ENCODE peak calls at places on chromosome 11, in ten cellular contexts. One of them, this sample, is unnamed.

GRCh38 chr11:115290479-115291390 is 213.5 kb downstream of the CADM1 start:
- DNase-seq in neural crest cell: no peak
- DNase-seq in A549: no peak
- DNase-seq in fibroblast of the aortic adventitia: no peak
- DNase-seq in endodermal cell: no peak
- DNase-seq in dorsolateral prefrontal cortex: no peak
- DNase-seq in esophagus squamous epithelium: no peak
- DNase-seq in adrenal gland: no peak
- DNase-seq in Calu3: no peak
- DNase-seq in AG04450: no peak
- DNase-seq in this sample: no peak

GRCh38 chr11:77199346-77199745 is 71.3 kb downstream of the MYO7A start:
- DNase-seq in neural crest cell: no peak
- DNase-seq in A549: no peak
- DNase-seq in fibroblast of the aortic adventitia: no peak
- DNase-seq in endodermal cell: no peak
- DNase-seq in dorsolateral prefrontal cortex: peak; percentile 18
- DNase-seq in esophagus squamous epithelium: no peak
- DNase-seq in adrenal gland: peak; percentile 87
- DNase-seq in Calu3: no peak
- DNase-seq in AG04450: no peak
- DNase-seq in this sample: no peak

GRCh38 chr11:122634507-122634906 is 21.0 kb upstream of the UBASH3B start:
- DNase-seq in neural crest cell: no peak
- DNase-seq in A549: no peak
- DNase-seq in fibroblast of the aortic adventitia: no peak
- DNase-seq in endodermal cell: peak; percentile 85
- DNase-seq in dorsolateral prefrontal cortex: no peak
- DNase-seq in esophagus squamous epithelium: no peak
- DNase-seq in adrenal gland: no peak
- DNase-seq in Calu3: peak; percentile 58
- DNase-seq in AG04450: no peak
- DNase-seq in this sample: peak; percentile 64

GRCh38 chr11:1531961-1532586 is 40.0 kb downstream of the DUSP8 start:
- DNase-seq in neural crest cell: no peak
- DNase-seq in A549: no peak
- DNase-seq in fibroblast of the aortic adventitia: peak; percentile 72
- DNase-seq in endodermal cell: no peak
- DNase-seq in dorsolateral prefrontal cortex: peak; percentile 83
- DNase-seq in esophagus squamous epithelium: no peak
- DNase-seq in adrenal gland: peak; percentile 86
- DNase-seq in Calu3: no peak
- DNase-seq in AG04450: no peak
- DNase-seq in this sample: peak; percentile 19

GRCh38 chr11:47177229-47177845 is 658 bp upstream of the ARFGAP2 start:
- DNase-seq in neural crest cell: no peak
- DNase-seq in A549: peak; percentile 76
- DNase-seq in fibroblast of the aortic adventitia: peak; percentile 81
- DNase-seq in endodermal cell: peak; percentile 90
- DNase-seq in dorsolateral prefrontal cortex: peak; percentile 71
- DNase-seq in esophagus squamous epithelium: no peak
- DNase-seq in adrenal gland: peak; percentile 77
- DNase-seq in Calu3: peak; percentile 74
- DNase-seq in AG04450: peak; percentile 45
- DNase-seq in this sample: peak; percentile 62

GRCh38 chr11:42205518-42205917 is 746.1 kb upstream of the LRRC4C start:
- DNase-seq in neural crest cell: no peak
- DNase-seq in A549: no peak
- DNase-seq in fibroblast of the aortic adventitia: no peak
- DNase-seq in endodermal cell: peak; percentile 45
- DNase-seq in dorsolateral prefrontal cortex: no peak
- DNase-seq in esophagus squamous epithelium: no peak
- DNase-seq in adrenal gland: no peak
- DNase-seq in Calu3: no peak
- DNase-seq in AG04450: no peak
- DNase-seq in this sample: no peak

GRCh38 chr11:104653011-104653806 is 245.1 kb downstream of the CASP12 start:
- DNase-seq in neural crest cell: no peak
- DNase-seq in A549: no peak
- DNase-seq in fibroblast of the aortic adventitia: peak; percentile 10
- DNase-seq in endodermal cell: no peak
- DNase-seq in dorsolateral prefrontal cortex: no peak
- DNase-seq in esophagus squamous epithelium: no peak
- DNase-seq in adrenal gland: peak; percentile 56
- DNase-seq in Calu3: no peak
- DNase-seq in AG04450: no peak
- DNase-seq in this sample: no peak

GRCh38 chr11:128294001-128294684 is 293.2 kb downstream of the ETS1 start:
- DNase-seq in neural crest cell: no peak
- DNase-seq in A549: no peak
- DNase-seq in fibroblast of the aortic adventitia: no peak
- DNase-seq in endodermal cell: no peak
- DNase-seq in dorsolateral prefrontal cortex: no peak
- DNase-seq in esophagus squamous epithelium: no peak
- DNase-seq in adrenal gland: peak; percentile 26
- DNase-seq in Calu3: no peak
- DNase-seq in AG04450: no peak
- DNase-seq in this sample: no peak

GRCh38 chr11:125175166-125175565 is 10.6 kb downstream of the PKNOX2 start:
- DNase-seq in neural crest cell: no peak
- DNase-seq in A549: no peak
- DNase-seq in fibroblast of the aortic adventitia: no peak
- DNase-seq in endodermal cell: no peak
- DNase-seq in dorsolateral prefrontal cortex: no peak
- DNase-seq in esophagus squamous epithelium: no peak
- DNase-seq in adrenal gland: no peak
- DNase-seq in Calu3: no peak
- DNase-seq in AG04450: no peak
- DNase-seq in this sample: no peak

GRCh38 chr11:108866781-108867180 is 201.9 kb downstream of the DDX10 start:
- DNase-seq in neural crest cell: no peak
- DNase-seq in A549: no peak
- DNase-seq in fibroblast of the aortic adventitia: no peak
- DNase-seq in endodermal cell: no peak
- DNase-seq in dorsolateral prefrontal cortex: no peak
- DNase-seq in esophagus squamous epithelium: no peak
- DNase-seq in adrenal gland: no peak
- DNase-seq in Calu3: no peak
- DNase-seq in AG04450: no peak
- DNase-seq in this sample: no peak

GRCh38 chr11:107496011-107496410 is 38.4 kb upstream of the CWF19L2 start:
- DNase-seq in neural crest cell: no peak
- DNase-seq in A549: no peak
- DNase-seq in fibroblast of the aortic adventitia: peak; percentile 95
- DNase-seq in endodermal cell: no peak
- DNase-seq in dorsolateral prefrontal cortex: no peak
- DNase-seq in esophagus squamous epithelium: no peak
- DNase-seq in adrenal gland: no peak
- DNase-seq in Calu3: no peak
- DNase-seq in AG04450: peak; percentile 4
- DNase-seq in this sample: peak; percentile 24

GRCh38 chr11:2325719-2326118 is 23.9 kb downstream of the TSPAN32 start:
- DNase-seq in neural crest cell: no peak
- DNase-seq in A549: no peak
- DNase-seq in fibroblast of the aortic adventitia: peak; percentile 32
- DNase-seq in endodermal cell: no peak
- DNase-seq in dorsolateral prefrontal cortex: no peak
- DNase-seq in esophagus squamous epithelium: no peak
- DNase-seq in adrenal gland: peak; percentile 91
- DNase-seq in Calu3: no peak
- DNase-seq in AG04450: no peak
- DNase-seq in this sample: no peak

GRCh38 chr11:15852179-15852578 is 504.2 kb downstream of the SOX6 start:
- DNase-seq in neural crest cell: no peak
- DNase-seq in A549: no peak
- DNase-seq in fibroblast of the aortic adventitia: peak; percentile 17
- DNase-seq in endodermal cell: peak; percentile 79
- DNase-seq in dorsolateral prefrontal cortex: no peak
- DNase-seq in esophagus squamous epithelium: no peak
- DNase-seq in adrenal gland: no peak
- DNase-seq in Calu3: peak; percentile 42
- DNase-seq in AG04450: no peak
- DNase-seq in this sample: no peak

GRCh38 chr11:17930544-17931144 is 82.2 kb downstream of the SERGEF start:
- DNase-seq in neural crest cell: no peak
- DNase-seq in A549: no peak
- DNase-seq in fibroblast of the aortic adventitia: no peak
- DNase-seq in endodermal cell: no peak
- DNase-seq in dorsolateral prefrontal cortex: no peak
- DNase-seq in esophagus squamous epithelium: no peak
- DNase-seq in adrenal gland: no peak
- DNase-seq in Calu3: no peak
- DNase-seq in AG04450: no peak
- DNase-seq in this sample: no peak

GRCh38 chr11:113675003-113675471 is 31.1 kb downstream of the TMPRSS5 start:
- DNase-seq in neural crest cell: no peak
- DNase-seq in A549: no peak
- DNase-seq in fibroblast of the aortic adventitia: peak; percentile 86
- DNase-seq in endodermal cell: peak; percentile 40
- DNase-seq in dorsolateral prefrontal cortex: no peak
- DNase-seq in esophagus squamous epithelium: no peak
- DNase-seq in adrenal gland: no peak
- DNase-seq in Calu3: no peak
- DNase-seq in AG04450: peak; percentile 32
- DNase-seq in this sample: no peak

GRCh38 chr11:10413268-10413667 is 41.8 kb upstream of the AMPD3 start:
- DNase-seq in neural crest cell: no peak
- DNase-seq in A549: no peak
- DNase-seq in fibroblast of the aortic adventitia: no peak
- DNase-seq in endodermal cell: no peak
- DNase-seq in dorsolateral prefrontal cortex: peak; percentile 50
- DNase-seq in esophagus squamous epithelium: no peak
- DNase-seq in adrenal gland: no peak
- DNase-seq in Calu3: peak; percentile 32
- DNase-seq in AG04450: no peak
- DNase-seq in this sample: no peak
- TF ChIP-seq CTCF in neural crest cell: no peak
- TF ChIP-seq CTCF in A549: peak; percentile 25
- TF ChIP-seq CTCF in fibroblast of the aortic adventitia: no peak
- TF ChIP-seq CTCF in endodermal cell: peak; percentile 26
- TF ChIP-seq CTCF in dorsolateral prefrontal cortex: peak; percentile 20
- TF ChIP-seq CTCF in esophagus squamous epithelium: peak; percentile 11
- TF ChIP-seq CTCF in adrenal gland: no peak
- TF ChIP-seq CTCF in Calu3: no peak
- TF ChIP-seq CTCF in AG04450: no peak
- TF ChIP-seq CTCF in this sample: peak; percentile 5

DNA sequence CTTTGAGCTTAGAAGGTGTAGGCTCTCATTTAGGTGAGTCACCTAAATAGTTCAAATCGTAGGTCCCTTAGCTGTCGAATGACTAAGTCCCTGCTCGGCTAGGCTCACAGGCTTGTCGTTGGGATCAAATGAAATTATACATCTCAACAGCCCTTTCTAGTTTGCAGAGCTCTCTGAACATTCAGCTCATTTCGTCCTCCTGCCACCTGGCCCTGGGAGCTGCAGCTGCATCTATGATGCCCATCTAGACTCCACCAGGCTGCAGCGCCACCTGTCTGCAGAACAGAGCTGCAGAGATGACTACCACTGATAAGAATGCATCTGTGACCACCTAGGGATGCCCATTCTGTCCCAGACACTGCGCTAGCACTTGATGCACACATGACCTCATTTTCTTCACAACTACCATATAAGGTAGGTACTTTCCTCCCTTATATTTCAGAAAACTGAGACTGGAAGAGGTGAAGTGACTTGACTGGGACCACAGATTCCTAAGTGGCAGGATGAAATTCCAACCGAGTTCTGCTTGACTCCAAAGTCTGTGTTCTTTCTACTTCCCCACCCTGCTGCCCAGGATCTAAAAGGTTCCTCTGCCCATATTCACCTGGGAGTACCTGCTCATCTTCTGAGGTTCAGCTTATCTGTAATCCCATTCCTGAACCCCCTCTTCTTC is 141.1 kb upstream of the NARS2 start:
- DNase-seq in neural crest cell: peak; percentile 68
- DNase-seq in A549: peak; percentile 52
- DNase-seq in fibroblast of the aortic adventitia: peak; percentile 58
- DNase-seq in endodermal cell: peak; percentile 95
- DNase-seq in dorsolateral prefrontal cortex: peak; percentile 75
- DNase-seq in esophagus squamous epithelium: no peak
- DNase-seq in adrenal gland: peak; percentile 64
- DNase-seq in Calu3: peak; percentile 79
- DNase-seq in AG04450: peak; percentile 54
- DNase-seq in this sample: peak; percentile 3
- TF ChIP-seq CTCF in neural crest cell: peak; percentile 78
- TF ChIP-seq CTCF in A549: peak; percentile 68
- TF ChIP-seq CTCF in fibroblast of the aortic adventitia: peak; percentile 76
- TF ChIP-seq CTCF in endodermal cell: peak; percentile 99
- TF ChIP-seq CTCF in dorsolateral prefrontal cortex: peak; percentile 48
- TF ChIP-seq CTCF in esophagus squamous epithelium: peak; percentile 44
- TF ChIP-seq CTCF in adrenal gland: peak; percentile 70
- TF ChIP-seq CTCF in Calu3: peak; percentile 66
- TF ChIP-seq CTCF in AG04450: peak; percentile 81
- TF ChIP-seq CTCF in this sample: peak; percentile 71

DNA sequence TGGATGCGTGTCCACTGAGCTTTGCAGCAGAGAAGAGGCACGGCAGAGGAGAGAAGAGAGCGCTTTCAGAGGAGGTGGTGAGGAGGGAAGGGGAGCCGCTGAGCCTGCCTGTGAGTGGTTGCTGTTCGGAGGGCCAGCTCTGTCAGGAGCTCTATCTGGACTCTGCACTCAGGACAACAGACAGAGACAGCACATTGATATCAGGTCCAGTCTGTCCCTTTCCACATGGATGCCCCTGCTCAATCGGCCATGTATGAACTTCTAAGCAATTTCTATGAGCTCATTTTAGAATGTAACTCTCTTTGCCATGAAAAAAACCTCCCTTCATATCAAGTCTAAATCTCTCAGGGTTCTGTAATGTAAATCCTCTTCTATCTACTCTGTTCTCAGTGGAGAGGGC is 158.5 kb downstream of the KIRREL3 start:
- DNase-seq in neural crest cell: no peak
- DNase-seq in A549: no peak
- DNase-seq in fibroblast of the aortic adventitia: no peak
- DNase-seq in endodermal cell: peak; percentile 14
- DNase-seq in dorsolateral prefrontal cortex: no peak
- DNase-seq in esophagus squamous epithelium: no peak
- DNase-seq in adrenal gland: no peak
- DNase-seq in Calu3: no peak
- DNase-seq in AG04450: no peak
- DNase-seq in this sample: no peak
- TF ChIP-seq CTCF in neural crest cell: no peak
- TF ChIP-seq CTCF in A549: no peak
- TF ChIP-seq CTCF in fibroblast of the aortic adventitia: no peak
- TF ChIP-seq CTCF in endodermal cell: no peak
- TF ChIP-seq CTCF in dorsolateral prefrontal cortex: no peak
- TF ChIP-seq CTCF in esophagus squamous epithelium: no peak
- TF ChIP-seq CTCF in adrenal gland: no peak
- TF ChIP-seq CTCF in Calu3: no peak
- TF ChIP-seq CTCF in AG04450: no peak
- TF ChIP-seq CTCF in this sample: no peak

DNA sequence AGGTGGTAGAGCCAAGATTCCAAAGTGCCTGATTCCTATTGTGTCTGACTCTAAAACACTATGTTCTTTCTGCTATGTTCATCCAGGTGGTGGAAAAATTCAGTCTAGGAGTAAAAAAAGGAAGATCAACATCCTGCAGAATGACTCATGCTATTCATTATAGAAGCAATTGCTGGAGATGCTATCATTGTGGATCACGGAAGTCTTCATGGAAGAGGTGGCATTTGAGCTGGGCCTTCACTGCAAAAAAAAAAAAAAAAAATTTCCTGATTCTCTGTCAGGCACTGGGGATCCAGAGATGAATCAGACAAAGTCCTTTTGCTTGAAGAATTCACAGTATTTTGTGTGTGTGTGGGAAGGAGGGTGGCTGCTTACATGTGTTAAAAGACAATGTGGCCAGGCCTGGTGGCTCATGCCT is 1.4 kb upstream of the UVRAG start:
- DNase-seq in neural crest cell: no peak
- DNase-seq in A549: no peak
- DNase-seq in fibroblast of the aortic adventitia: no peak
- DNase-seq in endodermal cell: no peak
- DNase-seq in dorsolateral prefrontal cortex: no peak
- DNase-seq in esophagus squamous epithelium: no peak
- DNase-seq in adrenal gland: no peak
- DNase-seq in Calu3: no peak
- DNase-seq in AG04450: no peak
- DNase-seq in this sample: no peak
- TF ChIP-seq CTCF in neural crest cell: no peak
- TF ChIP-seq CTCF in A549: no peak
- TF ChIP-seq CTCF in fibroblast of the aortic adventitia: no peak
- TF ChIP-seq CTCF in endodermal cell: no peak
- TF ChIP-seq CTCF in dorsolateral prefrontal cortex: no peak
- TF ChIP-seq CTCF in esophagus squamous epithelium: no peak
- TF ChIP-seq CTCF in adrenal gland: no peak
- TF ChIP-seq CTCF in Calu3: no peak
- TF ChIP-seq CTCF in AG04450: no peak
- TF ChIP-seq CTCF in this sample: no peak

This sample was measured in AG09319.